ENCODE peak calls at places on chromosomes 1 and 21, in nine cellular contexts. K, I, Q, G, N, F, P, W and B are unnamed samples.

GRCh38 chr1:70397013-70397412 is 14.1 kb upstream of the CTH start:
- DNase-seq in K (no peak), I (no peak), Q (no peak), G (no peak), N (no peak), F (no peak), P (no peak), W (no peak), B (no peak)

GRCh38 chr1:16441312-16441641 is 753 bp downstream of the NECAP2 start:
- DNase-seq in K (no peak), I (peak; percentile 10), Q (no peak), G (no peak), N (no peak), F (no peak), P (no peak), W (no peak), B (no peak)

GRCh38 chr1:234854648-234855039 is 244.7 kb upstream of the IRF2BP2 start:
- DNase-seq in K (no peak), I (no peak), Q (no peak), G (no peak), N (no peak), F (no peak), P (no peak), W (no peak), B (no peak)

GRCh38 chr1:207691814-207692213 is 46.9 kb downstream of the CR1L start:
- DNase-seq in K (no peak), I (no peak), Q (no peak), G (no peak), N (no peak), F (no peak), P (no peak), W (no peak), B (no peak)

GRCh38 chr1:57443004-57443403 is 19.1 kb upstream of the DAB1 start:
- DNase-seq in K (no peak), I (no peak), Q (no peak), G (no peak), N (no peak), F (no peak), P (no peak), W (no peak), B (no peak)

GRCh38 chr1:201218409-201218808 is 27.8 kb downstream of the IGFN1 start:
- DNase-seq in K (no peak), I (no peak), Q (no peak), G (no peak), N (no peak), F (no peak), P (no peak), W (peak; percentile 51), B (no peak)

GRCh38 chr1:156663178-156663577 is 14.0 kb downstream of the NES start:
- DNase-seq in K (no peak), I (peak; percentile 61), Q (peak; percentile 61), G (peak; percentile 91), N (no peak), F (no peak), P (no peak), W (peak; percentile 22), B (no peak)

GRCh38 chr1:94676686-94677085 is 135.1 kb upstream of the F3 start:
- DNase-seq in K (no peak), I (no peak), Q (no peak), G (no peak), N (no peak), F (no peak), P (no peak), W (no peak), B (no peak)

GRCh38 chr1:66526991-66527390 is 7.0 kb upstream of the SGIP1 start:
- DNase-seq in K (no peak), I (no peak), Q (no peak), G (no peak), N (no peak), F (no peak), P (no peak), W (no peak), B (no peak)

GRCh38 chr1:44707112-44707881 is 23.7 kb downstream of the RNU5D-1 start:
- DNase-seq in K (peak; percentile 96), I (peak; percentile 94), Q (no peak), G (peak; percentile 41), N (no peak), F (no peak), P (no peak), W (no peak), B (no peak)

GRCh38 chr1:93177991-93178390 is 2.2 kb downstream of the TMED5 start:
- DNase-seq in K (peak; percentile 41), I (peak; percentile 36), Q (no peak), G (no peak), N (no peak), F (no peak), P (no peak), W (no peak), B (no peak)

GRCh38 chr1:12580054-12580887 is 37.7 kb downstream of the DHRS3 start:
- DNase-seq in K (no peak), I (no peak), Q (no peak), G (peak; percentile 90), N (no peak), F (no peak), P (no peak), W (no peak), B (no peak)

GRCh38 chr21:42845296-42845965 is 33.9 kb downstream of the WDR4 start:
- DNase-seq in K (no peak), I (peak; percentile 10), Q (no peak), G (peak; percentile 63), N (no peak), F (peak; percentile 6), P (no peak), W (peak; percentile 76), B (peak; percentile 5)

GRCh38 chr1:109975718-109976117 is 8.8 kb upstream of the AHCYL1 start:
- DNase-seq in K (peak; percentile 95), I (peak; percentile 86), Q (no peak), G (no peak), N (no peak), F (no peak), P (no peak), W (no peak), B (no peak)